ENCODE peak calls at places on chromosomes 3 and 15, in six cellular contexts. P, I, B, O, W and Q are unnamed samples.

GRCh38 chr3:117193390-117193789 is 483.8 kb downstream of the TUSC7 start:
- DNase-seq in P (no peak), I (no peak), B (no peak), O (no peak), W (no peak), Q (no peak)

GRCh38 chr3:13333236-13333897 is 86.8 kb downstream of the NUP210 start:
- DNase-seq in P (no peak), I (no peak), B (no peak), O (no peak), W (no peak), Q (no peak)

GRCh38 chr15:90192961-90193786 is 8.0 kb upstream of the SEMA4B start:
- DNase-seq in P (no peak), I (no peak), B (no peak), O (no peak), W (no peak), Q (peak; percentile 70)

GRCh38 chr3:42651248-42652091 is 2.0 kb upstream of the ZBTB47 start:
- DNase-seq in P (no peak), I (no peak), B (no peak), O (peak; percentile 69), W (no peak), Q (no peak)

GRCh38 chr15:64224508-64224907 is 61.7 kb upstream of the PPIB start:
- DNase-seq in P (peak; percentile 61), I (no peak), B (peak; percentile 53), O (no peak), W (no peak), Q (no peak)

GRCh38 chr3:188584162-188584529 is 430.2 kb downstream of the LPP start:
- DNase-seq in P (no peak), I (no peak), B (no peak), O (no peak), W (peak; percentile 14), Q (no peak)

GRCh38 chr15:48358681-48359152 is 27.5 kb downstream of the DUT start:
- DNase-seq in P (no peak), I (no peak), B (no peak), O (no peak), W (no peak), Q (no peak)

GRCh38 chr15:38514601-38515000 is 50.0 kb downstream of the RASGRP1 start:
- DNase-seq in P (no peak), I (no peak), B (no peak), O (no peak), W (peak; percentile 72), Q (no peak)

GRCh38 chr3:5201536-5201935 is 14.0 kb downstream of the EDEM1 start:
- DNase-seq in P (no peak), I (no peak), B (no peak), O (no peak), W (no peak), Q (no peak)

GRCh38 chr15:56996093-56996492 is 77.6 kb downstream of the TCF12 start:
- DNase-seq in P (no peak), I (no peak), B (no peak), O (no peak), W (no peak), Q (no peak)

GRCh38 chr3:177597325-177598109 is 400.2 kb upstream of the TBL1XR1 start:
- DNase-seq in P (peak; percentile 60), I (peak; percentile 77), B (peak; percentile 42), O (no peak), W (peak; percentile 63), Q (no peak)

GRCh38 chr15:52709172-52709979 is 30.2 kb upstream of the ATOSA start:
- DNase-seq in P (no peak), I (peak; percentile 89), B (peak; percentile 82), O (peak; percentile 46), W (peak; percentile 91), Q (no peak)

GRCh38 chr3:56101576-56101975 is 366.7 kb downstream of the ERC2 start:
- DNase-seq in P (no peak), I (no peak), B (no peak), O (no peak), W (no peak), Q (no peak)

GRCh38 chr3:20930034-20930433 is 744.0 kb upstream of the SGO1 start:
- DNase-seq in P (no peak), I (peak; percentile 48), B (no peak), O (no peak), W (peak; percentile 55), Q (no peak)

GRCh38 chr3:105042586-105042985 is 324.1 kb upstream of the ALCAM start:
- DNase-seq in P (no peak), I (no peak), B (no peak), O (no peak), W (no peak), Q (no peak)

GRCh38 chr3:157376596-157377300 is 59.9 kb upstream of the PTX3 start:
- DNase-seq in P (no peak), I (no peak), B (no peak), O (no peak), W (no peak), Q (no peak)

GRCh38 chr3:155912574-155913190 is 42.2 kb downstream of the GMPS start:
- DNase-seq in P (no peak), I (no peak), B (no peak), O (no peak), W (no peak), Q (no peak)

GRCh38 chr3:71087109-71088018 is 496.2 kb downstream of the FOXP1 start:
- DNase-seq in P (no peak), I (no peak), B (no peak), O (peak; percentile 72), W (peak; percentile 51), Q (no peak)

GRCh38 chr3:175346573-175347356 is 487.6 kb downstream of the NAALADL2 start:
- DNase-seq in P (peak; percentile 49), I (peak; percentile 51), B (peak; percentile 68), O (no peak), W (no peak), Q (no peak)

GRCh38 chr3:41991399-41991798 is 29.5 kb upstream of the ULK4 start:
- DNase-seq in P (no peak), I (no peak), B (no peak), O (peak; percentile 77), W (no peak), Q (no peak)

GRCh38 chr15:98647026-98647773 is 1.1 kb upstream of the IGF1R start:
- DNase-seq in P (peak; percentile 64), I (peak; percentile 67), B (peak; percentile 76), O (peak; percentile 57), W (peak; percentile 81), Q (peak; percentile 76)

GRCh38 chr15:61033319-61033718 is 195.8 kb downstream of the RORA start:
- DNase-seq in P (no peak), I (no peak), B (no peak), O (no peak), W (no peak), Q (no peak)
- H3K4me3 ChIP-seq in P (no peak overlapping the region), I (no peak overlapping the region), B (no peak overlapping the region), O (no peak overlapping the region), W (no peak overlapping the region), Q (no peak overlapping the region)

GRCh38 chr3:114900908-114901307 is 246.2 kb downstream of the ZBTB20 start:
- DNase-seq in P (no peak), I (no peak), B (no peak), O (no peak), W (no peak), Q (no peak)
- H3K4me3 ChIP-seq in P (peak overlapping the region; percentile 23), I (peak overlapping the region; percentile 5), B (no peak overlapping the region), O (no peak overlapping the region), W (no peak overlapping the region), Q (no peak overlapping the region)

GRCh38 chr3:23811117-23811487 is 5.3 kb downstream of the UBE2E1 start:
- DNase-seq in P (no peak), I (no peak), B (peak; percentile 44), O (no peak), W (no peak), Q (no peak)

GRCh38 chr3:23810342-23811116 is 4.8 kb downstream of the UBE2E1 start:
- DNase-seq in P (peak; percentile 48), I (peak; percentile 64), B (peak; percentile 68), O (no peak), W (peak; percentile 43), Q (peak; percentile 38)

GRCh38 chr3:23809840-23810341 is 4.1 kb downstream of the UBE2E1 start:
- DNase-seq in P (no peak), I (no peak), B (peak; percentile 34), O (no peak), W (peak; percentile 40), Q (no peak)

GRCh38 chr3:23809294-23809693 is 3.5 kb downstream of the UBE2E1 start:
- DNase-seq in P (no peak), I (no peak), B (no peak), O (no peak), W (no peak), Q (no peak)

GRCh38 chr3:23811919-23812318 is 6.2 kb downstream of the UBE2E1 start:
- DNase-seq in P (no peak), I (no peak), B (no peak), O (no peak), W (no peak), Q (no peak)
- H3K4me3 ChIP-seq in P (no peak overlapping the region), I (no peak overlapping the region), B (no peak overlapping the region), O (peak overlapping the region; percentile 97), W (no peak overlapping the region), Q (no peak overlapping the region)

GRCh38 chr3:53243165-53243564 is 12.7 kb downstream of the TKT start:
- DNase-seq in P (no peak), I (no peak), B (no peak), O (no peak), W (no peak), Q (no peak)
- H3K4me3 ChIP-seq in P (no peak overlapping the region), I (no peak overlapping the region), B (no peak overlapping the region), O (no peak overlapping the region), W (no peak overlapping the region), Q (no peak overlapping the region)

GRCh38 chr3:129746629-129747028 is 140.2 kb upstream of the PLXND1 start:
- DNase-seq in P (no peak), I (no peak), B (no peak), O (no peak), W (no peak), Q (no peak)
- H3K4me3 ChIP-seq in P (no peak overlapping the region), I (no peak overlapping the region), B (no peak overlapping the region), O (no peak overlapping the region), W (no peak overlapping the region), Q (no peak overlapping the region)

DNA sequence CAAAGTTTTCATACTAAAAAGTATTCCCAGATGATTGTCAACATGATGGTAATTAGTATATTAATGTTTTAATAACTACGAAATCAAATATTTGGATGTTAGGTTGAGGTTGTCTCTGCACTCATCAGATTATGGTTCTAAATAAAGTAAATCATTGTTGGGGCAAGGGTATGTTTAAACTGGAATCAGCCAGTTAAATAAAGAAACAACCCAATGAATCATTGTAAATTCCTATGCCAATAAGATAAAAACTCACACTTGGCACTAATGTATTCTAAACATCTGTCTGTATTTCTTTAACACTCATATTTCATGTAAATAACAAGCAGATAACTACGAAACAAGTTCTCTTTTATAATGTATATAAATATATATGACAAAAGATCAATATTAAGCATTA is 92.7 kb downstream of the PEAK1 start:
- DNase-seq in P (no peak), I (no peak), B (no peak), O (no peak), W (no peak), Q (no peak)
- H3K4me3 ChIP-seq in P (no peak overlapping the region), I (no peak overlapping the region), B (no peak overlapping the region), O (no peak overlapping the region), W (no peak overlapping the region), Q (no peak overlapping the region)